ENCODE peak calls at places on chromosomes 6 and 20, in four cellular contexts. S is prostate gland, E is cardiac muscle cell, V is OCI-LY7. I is an unnamed sample.

GRCh38 chr6:160005861-160006540 is 37.1 kb downstream of the IGF2R start:
- DNase-seq in S (peak), E (no peak), V (no peak), I (peak)

GRCh38 chr6:169723991-169724553 is at the start of gene PHF10:
- DNase-seq in S (peak), E (peak), V (peak), I (peak)

GRCh38 chr6:118758942-118759341 is 107.6 kb upstream of the CEP85L start:
- DNase-seq in S (no peak), E (no peak), V (no peak), I (no peak)

GRCh38 chr20:10239954-10240353 is 21.3 kb downstream of the SNAP25 start:
- DNase-seq in S (peak), E (peak), V (no peak), I (no peak)

GRCh38 chr6:57324538-57324937 is 7.1 kb downstream of the PRIM2 start:
- DNase-seq in S (no peak), E (no peak), V (peak), I (no peak)

GRCh38 chr6:169386431-169387057 is 132.9 kb upstream of the THBS2 start:
- DNase-seq in S (no peak), E (no peak), V (no peak), I (peak)

GRCh38 chr6:46410330-46410953 is 80.8 kb downstream of the RCAN2 start:
- DNase-seq in S (peak), E (peak), V (peak), I (peak)

GRCh38 chr6:108781419-108782110 is 66.7 kb upstream of the ARMC2 start:
- DNase-seq in S (no peak), E (no peak), V (no peak), I (peak)

GRCh38 chr6:169250660-169251059 is 3.0 kb downstream of the THBS2 start:
- DNase-seq in S (no peak), E (no peak), V (no peak), I (no peak)

GRCh38 chr20:57627972-57628650 is 7.9 kb upstream of the ZBP1 start:
- DNase-seq in S (no peak), E (no peak), V (peak), I (peak)

GRCh38 chr20:2539341-2539740 is 3.0 kb downstream of the TMC2 start:
- DNase-seq in S (no peak), E (no peak), V (no peak), I (no peak)

GRCh38 chr6:121639041-121639440 is 203.6 kb downstream of the GJA1 start:
- DNase-seq in S (no peak), E (no peak), V (no peak), I (no peak)

GRCh38 chr6:21653902-21654301 is 60.4 kb downstream of the SOX4 start:
- DNase-seq in S (no peak), E (no peak), V (no peak), I (no peak)

GRCh38 chr6:11762782-11763459 is 15.7 kb downstream of the ADTRP start:
- DNase-seq in S (no peak), E (no peak), V (no peak), I (no peak)

GRCh38 chr6:36374956-36375355 is 12.5 kb downstream of the ETV7 start:
- DNase-seq in S (no peak), E (no peak), V (no peak), I (no peak)

GRCh38 chr20:47343007-47343472 is 13.5 kb downstream of the ZMYND8 start:
- DNase-seq in S (no peak), E (no peak), V (no peak), I (no peak)

GRCh38 chr6:2531426-2532208 is 219.1 kb downstream of the MYLK4 start:
- DNase-seq in S (no peak), E (no peak), V (no peak), I (no peak)

GRCh38 chr6:147301070-147301469 is 96.9 kb downstream of the STXBP5 start:
- DNase-seq in S (no peak), E (no peak), V (no peak), I (no peak)

GRCh38 chr6:32255212-32256153 is 31.6 kb upstream of the NOTCH4 start:
- DNase-seq in S (peak), E (peak), V (no peak), I (peak)

GRCh38 chr20:47003223-47003622 is 108.6 kb downstream of the EYA2 start:
- DNase-seq in S (no peak), E (no peak), V (peak), I (no peak)

DNA sequence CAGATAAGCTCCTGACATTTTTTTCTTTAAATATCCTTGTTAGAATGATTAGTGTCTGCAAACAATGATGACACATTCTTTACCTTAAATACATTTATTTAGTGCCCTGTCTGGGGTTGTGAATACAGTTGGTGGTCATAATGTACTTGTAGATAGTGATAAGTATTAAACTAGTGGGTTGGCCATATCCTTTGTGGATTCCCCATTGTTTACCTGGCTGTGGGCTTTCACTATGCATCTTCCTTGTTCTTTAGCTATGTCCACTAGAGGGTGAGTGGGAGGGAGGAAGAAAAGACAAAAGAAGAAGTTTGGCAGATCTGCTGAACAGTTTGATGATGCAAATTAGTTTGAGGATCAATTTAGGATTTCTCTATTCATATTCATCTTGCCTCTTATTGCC is 15.7 kb downstream of the HS3ST5 start:
- DNase-seq in S (no peak), E (no peak), V (no peak), I (no peak)
- TF ChIP-seq CTCF in S (no peak), E (no peak), V (no peak), I (no peak)

GRCh38 chr6:28353981-28354676 is 4.4 kb downstream of the ZKSCAN3 start:
- DNase-seq in S (no peak), E (no peak), V (peak), I (no peak)

GRCh38 chr6:28354688-28355554 is 5.2 kb downstream of the ZKSCAN3 start:
- DNase-seq in S (no peak), E (no peak), V (no peak), I (no peak)

GRCh38 chr6:28351087-28351486 is 1.3 kb downstream of the ZKSCAN3 start:
- DNase-seq in S (no peak), E (no peak), V (no peak), I (no peak)

GRCh38 chr6:28351493-28351925 is 1.8 kb downstream of the ZKSCAN3 start:
- DNase-seq in S (no peak), E (no peak), V (no peak), I (no peak)

GRCh38 chr6:28353356-28353755 is 3.6 kb downstream of the ZKSCAN3 start:
- DNase-seq in S (no peak), E (no peak), V (no peak), I (no peak)
- H3K4me3 ChIP-seq in S (no peak), E (no peak), V (no peak), I (no peak)

GRCh38 chr6:63476302-63476701 is 96.0 kb upstream of the LOC128125822 start:
- DNase-seq in S (no peak), E (peak), V (no peak), I (no peak)
- TF ChIP-seq CTCF in S (no peak), E (no peak), V (peak), I (no peak)

DNA sequence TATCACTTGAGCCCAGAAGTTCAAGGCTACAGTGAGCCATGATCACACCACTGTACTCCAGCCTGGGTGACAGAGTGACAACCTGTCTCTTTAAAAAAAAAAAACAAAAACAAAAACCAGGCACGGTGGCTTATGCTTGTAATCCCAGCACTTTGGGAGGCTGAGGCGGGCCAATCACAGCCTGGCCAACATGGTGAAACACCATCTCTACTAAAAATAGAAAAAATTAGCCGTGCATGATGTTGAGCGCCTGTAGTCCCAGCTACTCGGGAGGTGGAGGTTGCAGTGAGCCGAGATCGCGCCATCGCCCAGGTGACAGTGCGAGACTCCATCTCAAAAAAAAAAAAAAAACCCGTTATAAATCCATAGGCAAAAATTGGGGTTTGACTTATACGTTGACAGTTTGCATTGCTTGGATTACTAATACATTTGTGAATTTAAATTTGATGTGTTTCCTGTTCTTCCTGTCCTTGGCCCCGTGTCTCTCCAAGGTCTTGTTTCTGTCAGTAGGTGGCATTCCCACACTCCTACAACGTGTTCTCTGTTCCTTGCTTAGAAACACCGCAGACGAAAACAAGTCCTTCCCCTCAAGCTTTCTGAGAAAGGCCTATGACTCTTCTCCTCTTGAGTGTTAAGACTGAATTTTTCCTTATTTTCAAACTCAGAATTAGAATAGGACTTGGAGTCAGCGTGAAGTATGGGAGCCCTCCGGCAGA is 147.0 kb downstream of the DTNBP1 start:
- DNase-seq in S (no peak), E (no peak), V (no peak), I (no peak)
- H3K4me3 ChIP-seq in S (no peak), E (no peak), V (no peak), I (no peak)

DNA sequence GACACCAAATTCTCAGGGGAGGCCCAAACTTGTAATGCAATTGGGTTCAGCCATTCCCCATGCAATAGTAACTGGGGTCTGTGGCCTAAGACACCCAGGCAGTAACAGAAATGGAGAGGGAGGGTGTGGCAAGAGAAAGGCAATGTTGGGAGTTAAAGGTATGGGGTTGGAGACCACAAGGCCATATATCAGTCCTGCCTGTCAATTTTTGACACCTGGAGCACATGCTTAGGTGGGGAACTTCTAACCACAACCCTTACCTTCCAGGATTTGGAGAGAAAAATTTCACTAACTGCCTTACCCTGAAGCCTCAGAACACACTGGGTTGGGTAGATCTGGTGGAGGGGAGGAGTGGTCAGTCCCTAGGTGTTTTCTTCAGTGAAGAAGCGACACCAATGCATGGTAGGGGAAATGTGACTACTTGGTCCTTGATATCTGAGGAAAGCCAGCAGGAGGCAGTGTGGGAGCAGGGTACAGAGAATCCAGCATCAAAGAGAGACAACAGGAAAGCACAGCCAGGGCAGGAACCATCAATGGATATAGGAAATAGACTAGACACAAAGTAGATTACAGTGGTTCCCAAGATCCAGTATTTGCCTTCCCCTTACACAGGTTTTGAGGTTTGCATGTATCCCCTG is 6.8 kb upstream of the USP49 start:
- DNase-seq in S (no peak), E (no peak), V (peak), I (no peak)
- TF ChIP-seq CTCF in S (no peak), E (peak), V (peak), I (no peak)

GRCh38 chr20:52978851-52979250 is 6.7 kb downstream of the TSHZ2 start:
- DNase-seq in S (no peak), E (no peak), V (no peak), I (no peak)
- H3K4me3 ChIP-seq in S (no peak), E (no peak), V (no peak), I (no peak)

I was measured in testis.